ENCODE peak calls at places on chromosomes 6 and 20, in ten cellular contexts. N is psoas muscle; S is epithelial cell of prostate; O is uterus; W is adrenal gland; B is heart right ventricle; E is Karpas-422; U is CD4-positive, alpha-beta T cell; Z is transverse colon; A is IMR-90. L is an unnamed sample.

GRCh38 chr6:68086199-68086598 is 548.9 kb upstream of the ADGRB3 start:
- DNase-seq in N (no peak), S (no peak), O (no peak), W (no peak), B (no peak), E (peak; percentile 52), U (no peak), Z (no peak), A (no peak), L (no peak)

GRCh38 chr6:74705451-74705850 is 500.4 kb downstream of the COL12A1 start:
- DNase-seq in N (no peak), S (no peak), O (no peak), W (no peak), B (no peak), E (no peak), U (no peak), Z (no peak), A (peak; percentile 13), L (no peak)

GRCh38 chr6:21164768-21165326 is 428.7 kb upstream of the SOX4 start:
- DNase-seq in N (no peak), S (no peak), O (no peak), W (no peak), B (no peak), E (no peak), U (no peak), Z (no peak), A (peak; percentile 52), L (no peak)

GRCh38 chr6:151275566-151275965 is 35.8 kb downstream of the AKAP12 start:
- DNase-seq in N (no peak), S (no peak), O (no peak), W (no peak), B (no peak), E (no peak), U (no peak), Z (no peak), A (no peak), L (no peak)

GRCh38 chr6:13534536-13534935 is 39.9 kb upstream of the SIRT5 start:
- DNase-seq in N (no peak), S (no peak), O (no peak), W (no peak), B (no peak), E (no peak), U (no peak), Z (no peak), A (no peak), L (no peak)

GRCh38 chr6:93104195-93104817 is 315.1 kb downstream of the EPHA7 start:
- DNase-seq in N (no peak), S (no peak), O (no peak), W (no peak), B (no peak), E (no peak), U (no peak), Z (no peak), A (no peak), L (no peak)

GRCh38 chr6:131937703-131938631 is 13.2 kb downstream of the CCN2 start:
- DNase-seq in N (no peak), S (no peak), O (peak; percentile 35), W (no peak), B (no peak), E (no peak), U (no peak), Z (no peak), A (peak; percentile 88), L (no peak)

GRCh38 chr6:139533573-139534471 is 159.4 kb upstream of the CITED2 start:
- DNase-seq in N (no peak), S (no peak), O (no peak), W (no peak), B (no peak), E (no peak), U (no peak), Z (peak; percentile 74), A (peak; percentile 83), L (no peak)

GRCh38 chr20:25580711-25581110 is 4.6 kb downstream of the NINL start:
- DNase-seq in N (no peak), S (no peak), O (no peak), W (no peak), B (no peak), E (no peak), U (no peak), Z (no peak), A (peak; percentile 27), L (no peak)

GRCh38 chr6:162698440-162698839 is 29.1 kb downstream of the PRKN start:
- DNase-seq in N (no peak), S (no peak), O (no peak), W (no peak), B (no peak), E (no peak), U (no peak), Z (no peak), A (no peak), L (no peak)

GRCh38 chr20:22846829-22847228 is 188.3 kb upstream of the SSTR4 start:
- DNase-seq in N (no peak), S (no peak), O (no peak), W (no peak), B (no peak), E (no peak), U (no peak), Z (no peak), A (no peak), L (no peak)

GRCh38 chr6:3337521-3338350 is 79.0 kb downstream of the PSMG4 start:
- DNase-seq in N (no peak), S (no peak), O (no peak), W (no peak), B (no peak), E (no peak), U (no peak), Z (no peak), A (peak; percentile 56), L (no peak)

GRCh38 chr20:47057661-47058060 is 163.0 kb downstream of the EYA2 start:
- DNase-seq in N (no peak), S (no peak), O (no peak), W (no peak), B (no peak), E (no peak), U (no peak), Z (no peak), A (no peak), L (no peak)

GRCh38 chr20:7980332-7981046 is 39.1 kb downstream of the TMX4 start:
- DNase-seq in N (no peak), S (no peak), O (no peak), W (no peak), B (no peak), E (peak; percentile 59), U (no peak), Z (no peak), A (peak; percentile 64), L (no peak)

GRCh38 chr6:55131616-55132015 is 42.7 kb upstream of the HCRTR2 start:
- DNase-seq in N (no peak), S (no peak), O (no peak), W (no peak), B (no peak), E (no peak), U (no peak), Z (no peak), A (peak; percentile 19), L (no peak)

GRCh38 chr20:36297656-36298055 is 8.5 kb upstream of the DLGAP4 start:
- DNase-seq in N (no peak), S (no peak), O (no peak), W (no peak), B (no peak), E (no peak), U (no peak), Z (no peak), A (no peak), L (no peak)

GRCh38 chr6:160042788-160043301 is 74.0 kb downstream of the IGF2R start:
- DNase-seq in N (no peak), S (no peak), O (no peak), W (no peak), B (no peak), E (no peak), U (no peak), Z (no peak), A (peak; percentile 20), L (no peak)

GRCh38 chr6:50849781-50850180 is 31.1 kb downstream of the TFAP2B start:
- DNase-seq in N (no peak), S (no peak), O (no peak), W (no peak), B (no peak), E (no peak), U (no peak), Z (no peak), A (no peak), L (no peak)

DNA sequence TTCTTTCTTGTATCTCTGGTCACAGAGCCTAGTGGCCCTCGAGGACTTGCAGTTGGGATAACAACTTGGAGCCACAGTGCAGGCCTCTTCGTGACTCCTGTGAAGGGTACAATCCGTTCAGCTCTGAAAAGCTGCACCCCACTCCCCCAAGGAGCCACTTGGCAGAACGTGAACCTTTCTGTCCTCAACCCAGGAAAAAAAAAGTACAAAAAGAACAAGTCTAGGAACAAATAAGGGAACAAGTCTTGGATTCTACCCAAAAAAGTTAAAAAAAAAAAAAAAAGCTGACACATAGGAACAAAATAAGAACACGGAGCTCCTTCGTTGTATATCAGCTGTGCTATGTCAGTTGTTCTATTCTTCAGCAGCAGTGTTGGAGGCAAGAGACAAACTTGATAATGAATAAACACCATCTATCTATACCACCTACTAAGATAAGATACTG is 77.9 kb upstream of the TULP1 start:
- DNase-seq in N (peak; percentile 63), S (no peak), O (peak; percentile 92), W (no peak), B (no peak), E (no peak), U (no peak), Z (peak; percentile 34), A (no peak), L (peak; percentile 9)
- H3K27ac ChIP-seq in N (peak overlapping the region; percentile 95), S (no peak overlapping the region), O (peak overlapping the region; percentile 98), W (no peak overlapping the region), B (peak overlapping the region; percentile 63), E (no peak overlapping the region), U (no peak overlapping the region), Z (peak overlapping the region; percentile 77), A (no peak overlapping the region), L (peak overlapping the region; percentile 36)

GRCh38 chr20:35060168-35060567 is 32.4 kb downstream of the TRPC4AP start:
- DNase-seq in N (no peak), S (no peak), O (no peak), W (no peak), B (no peak), E (no peak), U (no peak), Z (no peak), A (no peak), L (no peak)
- H3K27ac ChIP-seq in N (no peak overlapping the region), S (no peak overlapping the region), O (no peak overlapping the region), W (no peak overlapping the region), B (no peak overlapping the region), E (no peak overlapping the region), U (no peak overlapping the region), Z (no peak overlapping the region), A (no peak overlapping the region), L (no peak overlapping the region)

GRCh38 chr6:78460711-78461110 is 406.6 kb upstream of the IRAK1BP1 start:
- DNase-seq in N (no peak), S (peak; percentile 52), O (no peak), W (no peak), B (no peak), E (no peak), U (no peak), Z (no peak), A (no peak), L (no peak)
- H3K27ac ChIP-seq in N (no peak overlapping the region), S (peak overlapping the region; percentile 50), O (no peak overlapping the region), W (no peak overlapping the region), B (no peak overlapping the region), E (no peak overlapping the region), U (no peak overlapping the region), Z (no peak overlapping the region), A (no peak overlapping the region), L (no peak overlapping the region)

DNA sequence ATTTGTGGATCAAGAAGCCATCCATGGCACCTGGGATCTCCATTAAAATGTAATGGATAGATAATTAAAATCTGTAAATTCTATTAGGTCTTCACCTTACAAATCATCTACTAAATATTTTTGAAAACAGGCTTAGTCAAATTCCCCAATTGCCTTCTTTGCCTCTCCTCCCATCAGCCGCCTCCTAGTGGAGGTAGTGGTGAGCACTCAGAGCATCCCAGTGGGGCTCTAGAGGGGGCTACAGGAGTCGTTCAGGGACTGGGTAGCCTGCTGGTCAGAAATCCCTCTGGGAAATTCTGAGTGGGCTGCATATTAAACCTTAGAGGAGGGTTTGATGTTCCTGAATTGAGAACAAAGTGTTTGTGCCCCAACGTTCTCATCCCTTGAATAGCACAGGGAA is 20.8 kb upstream of the PAX1 start:
- DNase-seq in N (no peak), S (no peak), O (no peak), W (no peak), B (no peak), E (peak; percentile 56), U (no peak), Z (no peak), A (no peak), L (no peak)
- H3K27ac ChIP-seq in N (no peak overlapping the region), S (no peak overlapping the region), O (no peak overlapping the region), W (no peak overlapping the region), B (no peak overlapping the region), E (no peak overlapping the region), U (no peak overlapping the region), Z (no peak overlapping the region), A (no peak overlapping the region), L (no peak overlapping the region)